ENCODE peak calls at places on chromosome 19, in eight cellular contexts. U is endothelial cell; G is NCI-H1436 treated with DMSO at 0.1 percent for 48 hours; Y is OCI-M1; P is NCI-H1092 treated with DMSO at 0.1 percent for 48 hours; E is stimulated activated CD4-positive, alpha-beta T cell treated with anti-CD3 and anti-CD28 coated beads, Interleukin-4, amount 100 ng/mL, for 24 hours; D is nucleus accumbens; T is stimulated activated naive CD8-positive, alpha-beta T cell treated with anti-CD3 and anti-CD28 coated beads, Interleukin-15, Interleukin-2, amounts not matched to agents 100 U/mL and 50 U/mL, for 24 hours. A is an unnamed sample.
A peak's percentile ranks its signal among the peaks of the same experiment; 100 is the strongest.

GRCh38 chr19:12365094-12365371 is 450 bp downstream of the ZNF442 start:
- DNase-seq in Y (peak; percentile 83), U (no peak), G (no peak), T (no peak), P (peak; percentile 35), D (peak; percentile 30), E (no peak), A (peak; percentile 29)

GRCh38 chr19:6452223-6452614 is 7.4 kb downstream of the SLC25A23 start:
- DNase-seq in D (no peak), T (no peak), G (no peak), E (no peak), U (no peak), Y (no peak), P (no peak), A (no peak)

GRCh38 chr19:2555422-2556220 is 79.7 kb downstream of the GADD45B start:
- DNase-seq in P (no peak), T (no peak), U (no peak), G (no peak), D (no peak), Y (no peak), E (no peak), A (no peak)

GRCh38 chr19:49224856-49225255 is 67.3 kb downstream of the TRPM4 start:
- DNase-seq in P (peak; percentile 52), D (no peak), T (peak; percentile 45), Y (peak; percentile 88), E (no peak), U (peak; percentile 74), G (no peak), A (peak; percentile 32)

GRCh38 chr19:16825312-16826168 is 3.7 kb upstream of the SIN3B start:
- DNase-seq in Y (peak; percentile 55), P (peak; percentile 23), E (no peak), G (no peak), U (no peak), D (peak; percentile 40), T (no peak), A (no peak)

GRCh38 chr19:12126707-12127106 is 13.4 kb downstream of the ZNF20 start:
- DNase-seq in P (no peak), Y (peak; percentile 68), G (no peak), D (no peak), T (peak; percentile 15), U (no peak), E (peak; percentile 19), A (no peak)

GRCh38 chr19:40392894-40393517 is 3.0 kb upstream of the HIPK4 start:
- DNase-seq in E (no peak), G (no peak), P (no peak), U (no peak), T (no peak), Y (peak; percentile 40), D (no peak), A (no peak)

GRCh38 chr19:50601407-50602088 is 33.3 kb upstream of the LRRC4B start:
- DNase-seq in D (no peak), U (no peak), T (no peak), P (no peak), E (no peak), Y (peak; percentile 90), G (no peak), A (no peak)

A was measured in SK-N-DZ.